ENCODE peak calls at places on chromosomes 2 and 18, in five cellular contexts. A is neural progenitor cell, W is endothelial cell of umbilical vein, K is K562, O is H9. M is an unnamed sample. For H4K20me1, the result is how much of the 10 kb centered on the place peaks cover.

GRCh38 chr18:33201509-33201926 is 239.0 kb downstream of the CCDC178 start:
- DNase-seq in K (peak), O (peak), W (peak), A (peak), M (peak)

GRCh38 chr2:53787255-53787910 is 539 bp downstream of the ERLEC1 start:
- DNase-seq in A (no peak), W (peak), K (no peak), O (no peak), M (peak)

GRCh38 chr18:35939166-35939565 is 33.3 kb upstream of the RMP24 start:
- DNase-seq in O (peak), W (no peak), A (peak), K (peak), M (peak)

GRCh38 chr2:99793022-99793421 is 303.2 kb upstream of the REV1 start:
- DNase-seq in A (no peak), W (no peak), O (no peak), K (no peak), M (no peak)

GRCh38 chr18:79991494-79991893 is 3.1 kb upstream of the TXNL4A start:
- DNase-seq in A (no peak), K (no peak), W (no peak), O (no peak), M (no peak)

GRCh38 chr2:133077259-133077822 is 407.3 kb upstream of the LYPD1 start:
- DNase-seq in K (no peak), O (no peak), A (no peak), W (no peak), M (no peak)

GRCh38 chr2:39468574-39469331 is 31.7 kb upstream of the MAP4K3 start:
- DNase-seq in A (no peak), W (peak), O (no peak), K (no peak), M (no peak)

GRCh38 chr18:62938006-62938405 is 222.7 kb downstream of the PHLPP1 start:
- DNase-seq in W (no peak), K (no peak), A (no peak), O (no peak), M (no peak)

GRCh38 chr2:232632904-232633412 is 446 bp upstream of the EFHD1 start:
- DNase-seq in W (no peak), K (peak), A (peak), O (no peak), M (no peak)

GRCh38 chr2:105634198-105634597 is 110.5 kb upstream of the NCK2 start:
- DNase-seq in O (no peak), A (no peak), K (peak), W (no peak), M (no peak)

GRCh38 chr2:233815861-233816260 is 37.7 kb downstream of the MROH2A start:
- DNase-seq in A (no peak), W (no peak), K (no peak), O (no peak), M (no peak)

GRCh38 chr2:218855305-218856167 is 4.1 kb upstream of the WNT6 start:
- DNase-seq in K (no peak), W (no peak), O (no peak), A (peak), M (no peak)

GRCh38 chr2:225670111-225670974 is 270.8 kb downstream of the NYAP2 start:
- DNase-seq in O (no peak), A (peak), K (peak), W (peak), M (peak)

GRCh38 chr18:50748243-50749229 is 71.3 kb downstream of the MRO start:
- DNase-seq in A (peak), W (no peak), O (peak), K (no peak), M (no peak)

GRCh38 chr2:109660046-109660860 is 46.1 kb downstream of the SOWAHC start:
- DNase-seq in A (no peak), K (peak), O (no peak), W (peak), M (peak)

GRCh38 chr2:142872900-142873724 is 4.4 kb upstream of the KYNU start:
- DNase-seq in A (no peak), W (peak), K (no peak), O (no peak), M (no peak)

GRCh38 chr2:127100261-127101047 is 6.5 kb downstream of the BIN1 start:
- DNase-seq in O (no peak), K (no peak), W (no peak), A (no peak), M (no peak)

GRCh38 chr2:127102464-127103242 is 4.3 kb downstream of the BIN1 start:
- DNase-seq in A (no peak), O (peak), W (no peak), K (no peak), M (no peak)

GRCh38 chr2:127101756-127102463 is 5.0 kb downstream of the BIN1 start:
- DNase-seq in A (no peak), W (no peak), O (no peak), K (no peak), M (no peak)

GRCh38 chr2:127103243-127104165 is 3.5 kb downstream of the BIN1 start:
- DNase-seq in O (peak), A (no peak), K (no peak), W (no peak), M (no peak)

GRCh38 chr2:127101048-127101611 is 5.8 kb downstream of the BIN1 start:
- DNase-seq in K (no peak), W (no peak), A (no peak), O (no peak), M (no peak)
- H4K20me1 ChIP-seq in K (under half), W (under half), A (under half), O (under half), M (under half)

DNA sequence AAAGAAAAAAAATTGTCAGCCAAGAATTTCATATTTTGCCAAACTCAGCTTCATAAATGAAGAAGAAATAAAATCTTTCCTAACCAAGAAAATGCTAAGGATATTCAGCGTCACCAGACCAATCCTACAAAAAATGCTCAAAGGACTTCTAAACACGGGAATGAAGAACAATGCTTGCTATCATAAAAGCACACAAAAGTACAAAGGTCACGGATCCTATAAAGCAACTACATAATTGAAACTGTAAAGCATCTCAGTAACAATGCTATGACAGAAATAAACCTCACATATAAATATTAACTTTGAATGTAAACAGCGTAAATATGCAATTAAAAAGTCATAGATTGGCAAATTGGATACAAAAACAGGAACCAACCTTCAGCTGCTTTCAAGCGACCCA is 1314.6 kb upstream of the GYPC start:
- DNase-seq in O (no peak), K (no peak), A (no peak), W (no peak), M (no peak)
- H2AFZ ChIP-seq in O (no peak), K (no peak), A (no peak), W (no peak), M (no peak)

DNA sequence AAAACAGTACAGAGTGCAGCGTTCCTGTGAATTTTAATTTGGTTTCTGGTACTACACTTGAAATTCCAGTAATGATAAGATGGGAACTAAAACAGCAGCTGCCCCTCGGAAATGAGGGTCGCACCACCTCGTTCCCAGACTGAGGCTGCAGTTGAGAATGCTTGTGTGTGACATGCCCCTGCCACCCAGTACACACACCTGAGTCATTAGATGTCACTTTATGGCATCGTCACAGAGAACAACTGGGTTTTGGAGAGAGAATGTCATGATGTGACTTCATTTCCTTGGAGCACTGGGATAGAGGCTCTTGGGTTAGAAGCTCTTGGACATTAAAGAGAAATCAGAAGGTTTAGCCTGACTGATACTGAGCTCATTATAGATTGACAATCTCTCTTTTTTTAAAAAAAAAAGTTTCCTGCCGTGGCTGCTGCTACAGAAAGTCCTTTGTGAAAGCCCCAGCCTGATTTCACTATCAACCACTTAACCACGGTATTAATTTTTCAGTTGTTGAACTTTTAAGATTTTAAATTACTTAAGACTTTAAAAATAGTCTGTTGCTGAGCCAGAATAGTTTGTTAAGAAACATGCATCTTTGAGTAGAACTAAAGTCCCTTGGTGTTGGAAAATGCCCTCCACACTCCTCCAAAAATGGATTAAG is 24.5 kb downstream of the BCL2L11 start:
- DNase-seq in A (no peak), W (no peak), O (no peak), K (no peak), M (no peak)
- H4K20me1 ChIP-seq in A (half or more), W (under half), O (under half), K (under half), M (under half)

DNA sequence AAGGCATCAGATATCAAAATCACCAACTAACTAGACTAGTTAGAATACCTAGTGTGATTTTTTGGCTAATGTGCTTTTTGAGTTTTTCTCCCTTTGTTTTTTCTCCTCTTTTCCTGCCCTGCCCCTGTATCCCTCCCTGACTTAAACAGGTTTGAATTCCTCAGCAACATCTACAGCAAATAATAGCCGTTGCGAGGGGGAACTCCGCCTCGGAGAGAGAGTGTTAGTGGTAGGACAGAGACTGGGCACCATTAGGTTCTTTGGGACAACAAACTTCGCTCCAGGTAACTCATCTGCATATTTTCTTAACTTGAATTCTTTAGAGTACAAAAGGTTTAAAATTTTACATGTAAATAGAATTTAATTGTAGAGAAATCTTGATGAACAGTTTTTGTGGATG is 45.0 kb downstream of the CLIP4 start:
- DNase-seq in W (no peak), K (no peak), A (no peak), O (no peak), M (no peak)
- H2AFZ ChIP-seq in W (no peak), K (no peak), A (peak), O (no peak), M (no peak)

GRCh38 chr2:152339762-152340286 is 4.8 kb downstream of the FMNL2 start:
- DNase-seq in W (no peak), O (no peak), K (no peak), A (no peak), M (no peak)

GRCh38 chr2:152347076-152347475 is 12.1 kb downstream of the FMNL2 start:
- DNase-seq in O (no peak), W (no peak), A (no peak), K (no peak), M (no peak)

GRCh38 chr2:152342259-152343046 is 7.5 kb downstream of the FMNL2 start:
- DNase-seq in K (no peak), A (no peak), O (no peak), W (no peak), M (no peak)

GRCh38 chr2:152344561-152345195 is 9.7 kb downstream of the FMNL2 start:
- DNase-seq in W (no peak), A (no peak), O (no peak), K (no peak), M (no peak)

DNA sequence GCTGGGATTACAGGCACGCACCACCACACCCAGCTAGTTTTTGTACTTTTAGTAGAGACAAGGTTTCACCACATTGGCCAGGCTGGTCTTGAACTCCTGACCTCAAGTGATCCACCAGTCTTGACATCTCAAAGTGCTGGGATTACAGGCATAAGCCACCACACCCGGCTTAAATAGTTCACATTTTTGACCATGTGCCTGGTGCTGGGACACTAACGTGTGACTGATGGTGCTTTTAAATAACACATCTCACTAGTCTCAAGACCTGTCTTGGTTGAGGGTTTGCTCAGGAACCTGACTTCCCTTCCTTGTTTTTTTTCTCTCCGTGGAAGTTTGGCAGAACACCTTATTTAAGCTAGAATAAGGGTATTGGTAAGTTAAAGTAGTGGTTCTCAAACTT is 8.5 kb downstream of the FMNL2 start:
- DNase-seq in A (no peak), K (no peak), O (no peak), W (no peak), M (no peak)
- H4K20me1 ChIP-seq in A (half or more), K (under half), O (under half), W (under half), M (under half)

DNA sequence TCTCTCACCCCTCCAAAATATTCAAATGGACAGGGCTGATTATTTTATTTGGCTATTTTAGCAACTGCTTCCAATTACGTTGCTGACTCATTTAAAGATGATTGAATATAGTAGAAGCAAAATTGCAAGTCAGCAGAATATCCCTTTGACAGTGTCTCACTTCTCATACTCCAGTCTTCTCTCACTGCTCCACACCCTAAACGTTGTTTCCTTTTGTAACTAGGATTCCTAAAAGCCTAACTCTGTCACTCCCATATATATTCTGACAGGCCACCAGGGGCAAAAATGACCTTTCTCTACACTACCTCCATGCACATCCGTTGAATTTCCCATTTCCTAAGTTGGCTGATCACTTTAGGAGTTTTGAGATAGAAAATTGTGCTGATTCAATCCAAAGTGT is 351.1 kb downstream of the RND3 start:
- DNase-seq in A (no peak), K (no peak), O (no peak), W (no peak), M (no peak)
- H2AFZ ChIP-seq in A (no peak), K (no peak), O (no peak), W (no peak), M (no peak)

DNA sequence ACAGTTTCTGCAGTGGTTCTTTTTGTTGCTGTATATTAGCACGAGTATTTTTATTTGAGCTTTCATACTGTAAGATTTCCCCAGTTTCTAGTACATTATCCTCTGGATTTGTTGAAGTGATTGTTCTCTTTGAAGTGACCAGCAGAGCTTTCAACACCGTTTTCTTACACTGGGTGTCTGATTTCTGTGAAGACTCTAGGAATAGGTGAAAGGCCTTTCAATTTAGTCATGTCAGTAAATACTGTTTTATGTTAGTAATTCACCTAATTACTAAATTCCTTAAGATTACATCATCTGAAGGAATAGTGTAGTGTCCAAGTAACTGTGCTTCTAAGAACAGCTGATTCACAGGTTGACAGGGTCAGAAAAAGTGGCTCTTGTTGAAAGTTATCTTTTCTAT is 2.3 kb downstream of the PPM1B start:
- DNase-seq in W (peak), K (no peak), O (no peak), A (peak), M (no peak)
- H4K20me1 ChIP-seq in W (under half), K (under half), O (under half), A (half or more), M (under half)

M was measured in Karpas-422.